ENCODE peak calls at places on chromosomes 4 and X, in four cellular contexts. One of them, this sample, is unnamed.

GRCh38 chr4:64250061-64250460 is 159.2 kb downstream of the TECRL start:
- DNase-seq in K562: no peak
- DNase-seq in HepG2: no peak
- DNase-seq in A549: no peak
- DNase-seq in this sample: no peak

GRCh38 chrX:110477593-110478228 is 119.1 kb downstream of the RTL9 start:
- DNase-seq in K562: no peak
- DNase-seq in A549: no peak
- DNase-seq in HepG2: no peak
- DNase-seq in this sample: no peak

GRCh38 chr4:5808081-5808741 is 84.7 kb downstream of the CRMP1 start:
- DNase-seq in A549: no peak
- DNase-seq in K562: no peak
- DNase-seq in HepG2: no peak
- DNase-seq in this sample: no peak

GRCh38 chr4:5751918-5752802 is 41.2 kb downstream of the EVC start:
- DNase-seq in HepG2: no peak
- DNase-seq in A549: no peak
- DNase-seq in K562: no peak
- DNase-seq in this sample: peak; percentile 73

GRCh38 chr4:26015133-26015651 is 101.2 kb downstream of the SMIM20 start:
- DNase-seq in A549: no peak
- DNase-seq in HepG2: no peak
- DNase-seq in K562: no peak
- DNase-seq in this sample: no peak

GRCh38 chr4:137531951-137532868 is at the start of gene PCDH18:
- DNase-seq in K562: no peak
- DNase-seq in HepG2: no peak
- DNase-seq in A549: no peak
- DNase-seq in this sample: peak; percentile 77

GRCh38 chr4:160129439-160129838 is 1026.6 kb downstream of the RAPGEF2 start:
- DNase-seq in K562: no peak
- DNase-seq in HepG2: no peak
- DNase-seq in A549: peak; percentile 27
- DNase-seq in this sample: no peak

GRCh38 chrX:56797966-56798711 is 69.1 kb downstream of the NBDY start:
- DNase-seq in HepG2: no peak
- DNase-seq in A549: no peak
- DNase-seq in K562: no peak
- DNase-seq in this sample: no peak

GRCh38 chrX:153495362-153495751 is 577 bp downstream of the BGN start:
- DNase-seq in HepG2: no peak
- DNase-seq in K562: no peak
- DNase-seq in A549: no peak
- DNase-seq in this sample: no peak

GRCh38 chrX:112704226-112704625 is 24.5 kb upstream of the LHFPL1 start:
- DNase-seq in A549: no peak
- DNase-seq in HepG2: no peak
- DNase-seq in K562: no peak
- DNase-seq in this sample: no peak

GRCh38 chr4:6115342-6115741 is 85.0 kb downstream of the JAKMIP1 start:
- DNase-seq in K562: no peak
- DNase-seq in HepG2: no peak
- DNase-seq in A549: no peak
- DNase-seq in this sample: no peak

GRCh38 chrX:82161195-82161594 is 959.3 kb downstream of the SH3BGRL start:
- DNase-seq in A549: no peak
- DNase-seq in K562: no peak
- DNase-seq in HepG2: no peak
- DNase-seq in this sample: no peak

GRCh38 chr4:187606581-187606980 is 389.0 kb upstream of the ZFP42 start:
- DNase-seq in A549: peak; percentile 54
- DNase-seq in K562: peak; percentile 37
- DNase-seq in HepG2: peak; percentile 50
- DNase-seq in this sample: peak; percentile 48

GRCh38 chr4:53956053-53956452 is 108.4 kb downstream of the CHIC2 start:
- DNase-seq in K562: no peak
- DNase-seq in HepG2: no peak
- DNase-seq in A549: no peak
- DNase-seq in this sample: no peak

GRCh38 chr4:53956454-53956853 is 108.0 kb downstream of the CHIC2 start:
- DNase-seq in A549: no peak
- DNase-seq in K562: no peak
- DNase-seq in HepG2: no peak
- DNase-seq in this sample: no peak

DNA sequence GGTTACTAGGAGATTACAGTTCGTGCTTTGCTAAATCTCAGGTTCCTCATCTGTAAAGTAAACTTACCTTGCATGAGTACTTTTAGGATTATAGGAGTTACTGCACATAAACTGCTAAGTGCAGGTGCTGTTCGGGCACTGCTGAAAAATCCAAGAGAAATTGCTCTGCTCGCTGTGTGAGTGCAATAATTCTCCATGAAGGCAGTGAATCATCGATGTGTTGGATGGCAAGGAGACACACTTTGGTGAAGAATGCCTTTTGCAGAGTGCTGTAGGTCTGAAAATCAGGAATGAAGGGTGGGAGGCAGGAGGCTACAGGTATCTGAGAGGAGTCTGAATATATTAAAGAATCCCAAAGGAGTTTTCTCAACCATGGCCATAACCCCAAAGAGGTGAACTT is 113.0 kb downstream of the CHIC2 start:
- DNase-seq in K562: no peak
- DNase-seq in HepG2: no peak
- DNase-seq in A549: no peak
- DNase-seq in this sample: no peak
- TF ChIP-seq HMGXB4 in K562: no peak
- TF ChIP-seq HMGXB4 in HepG2: no peak
- TF ChIP-seq HMGXB4 in A549: no peak
- TF ChIP-seq HMGXB4 in this sample: no peak

GRCh38 chr4:73693816-73694215 is 46.6 kb upstream of the CXCL8 start:
- DNase-seq in A549: no peak
- DNase-seq in K562: no peak
- DNase-seq in HepG2: no peak
- DNase-seq in this sample: no peak
- TF ChIP-seq HMGXB4 in A549: no peak
- TF ChIP-seq HMGXB4 in K562: no peak
- TF ChIP-seq HMGXB4 in HepG2: no peak
- TF ChIP-seq HMGXB4 in this sample: no peak

GRCh38 chr4:124804584-124804983 is 92.1 kb upstream of the ANKRD50 start:
- DNase-seq in HepG2: no peak
- DNase-seq in A549: no peak
- DNase-seq in K562: no peak
- DNase-seq in this sample: no peak
- TF ChIP-seq HMGXB4 in HepG2: no peak
- TF ChIP-seq HMGXB4 in A549: no peak
- TF ChIP-seq HMGXB4 in K562: no peak
- TF ChIP-seq HMGXB4 in this sample: no peak

GRCh38 chr4:40948017-40948416 is 198.3 kb downstream of the NSUN7 start:
- DNase-seq in K562: no peak
- DNase-seq in HepG2: no peak
- DNase-seq in A549: no peak
- DNase-seq in this sample: no peak

GRCh38 chr4:40953253-40954118 is 203.7 kb downstream of the NSUN7 start:
- DNase-seq in K562: no peak
- DNase-seq in HepG2: no peak
- DNase-seq in A549: no peak
- DNase-seq in this sample: no peak

GRCh38 chr4:40952672-40953071 is 202.9 kb downstream of the NSUN7 start:
- DNase-seq in K562: no peak
- DNase-seq in A549: no peak
- DNase-seq in HepG2: no peak
- DNase-seq in this sample: no peak

GRCh38 chr4:40946652-40947051 is 196.9 kb downstream of the NSUN7 start:
- DNase-seq in A549: no peak
- DNase-seq in K562: no peak
- DNase-seq in HepG2: no peak
- DNase-seq in this sample: no peak

DNA sequence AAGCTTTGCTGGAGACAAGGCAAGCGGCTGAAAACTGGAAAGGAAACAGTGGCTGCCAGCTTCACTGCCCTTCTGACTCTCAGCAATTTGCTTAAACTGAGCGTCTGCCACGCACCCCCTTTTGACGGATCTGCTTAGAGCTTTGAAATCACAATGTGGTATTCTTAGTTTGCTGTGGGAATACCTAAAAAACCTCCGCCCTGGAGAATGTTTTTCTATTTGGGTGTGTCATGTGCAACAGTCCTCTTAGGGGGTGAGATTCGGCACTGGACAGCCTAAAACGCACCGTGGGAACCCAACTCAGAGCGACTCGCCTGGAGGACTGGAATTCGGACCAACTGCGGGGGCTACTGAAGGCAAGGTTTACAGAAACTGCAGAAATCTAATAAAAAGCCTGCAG is 199.9 kb downstream of the NSUN7 start:
- DNase-seq in HepG2: no peak
- DNase-seq in K562: no peak
- DNase-seq in A549: no peak
- DNase-seq in this sample: no peak
- TF ChIP-seq HMGXB4 in HepG2: no peak
- TF ChIP-seq HMGXB4 in K562: no peak
- TF ChIP-seq HMGXB4 in A549: no peak
- TF ChIP-seq HMGXB4 in this sample: no peak

DNA sequence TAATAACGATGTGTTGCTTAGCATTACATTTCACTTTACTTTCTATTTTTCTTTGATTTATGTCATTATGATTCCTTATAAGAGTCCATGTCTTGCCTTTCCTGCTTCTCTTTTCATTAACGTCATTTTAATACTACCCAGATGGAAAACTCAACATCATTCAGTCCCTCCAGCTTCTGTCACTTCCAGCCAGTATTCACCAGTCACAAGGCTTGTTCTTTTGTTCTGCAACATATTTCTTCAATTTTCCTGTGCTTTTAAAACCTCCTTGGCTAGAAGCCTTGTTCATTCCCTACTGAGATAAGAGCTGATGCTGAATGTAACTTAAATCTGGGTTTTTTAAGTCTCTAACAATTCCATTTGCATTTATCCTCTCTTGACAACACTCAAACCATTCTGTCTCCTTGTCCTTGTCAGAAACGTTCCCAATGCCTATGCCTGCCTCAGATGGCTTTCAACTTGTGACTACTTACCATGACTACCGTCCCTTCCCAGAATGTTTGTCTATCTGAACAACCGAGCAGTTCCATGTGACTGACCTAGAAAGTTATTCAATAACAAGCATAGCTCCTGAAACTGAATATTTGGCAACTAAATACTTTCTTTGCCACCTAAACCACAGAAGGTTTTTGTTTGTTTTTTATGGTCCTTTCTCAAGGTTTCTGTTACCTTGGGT is 682.9 kb upstream of the GALNTL6 start:
- DNase-seq in HepG2: peak; percentile 1
- DNase-seq in K562: no peak
- DNase-seq in A549: no peak
- DNase-seq in this sample: no peak
- TF ChIP-seq HMGXB4 in HepG2: no peak
- TF ChIP-seq HMGXB4 in K562: no peak
- TF ChIP-seq HMGXB4 in A549: no peak
- TF ChIP-seq HMGXB4 in this sample: no peak

GRCh38 chr4:121360496-121360895 is 20.3 kb downstream of the QRFPR start:
- DNase-seq in A549: no peak
- DNase-seq in HepG2: no peak
- DNase-seq in K562: no peak
- DNase-seq in this sample: no peak

GRCh38 chr4:121353213-121353612 is 27.6 kb downstream of the QRFPR start:
- DNase-seq in A549: no peak
- DNase-seq in HepG2: no peak
- DNase-seq in K562: no peak
- DNase-seq in this sample: no peak

DNA sequence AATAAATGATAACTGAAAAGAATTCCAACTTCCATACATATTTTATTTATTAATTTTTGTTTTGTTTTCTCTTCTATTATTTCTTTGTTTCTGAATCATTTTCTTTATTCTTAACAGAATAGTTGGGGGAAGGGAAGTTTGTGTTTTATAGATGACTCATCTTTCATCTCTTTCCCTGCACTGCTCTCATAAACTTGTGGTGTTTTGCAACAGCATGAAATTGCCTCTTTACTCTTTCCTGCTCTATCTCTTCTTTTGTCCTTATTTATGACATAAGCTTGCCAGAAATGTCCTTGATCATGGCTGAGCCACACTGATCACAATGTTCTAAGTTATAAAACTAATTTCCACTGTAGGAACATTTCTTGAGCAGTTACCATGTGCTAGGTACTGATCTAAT is 22.3 kb downstream of the QRFPR start:
- DNase-seq in K562: no peak
- DNase-seq in HepG2: no peak
- DNase-seq in A549: no peak
- DNase-seq in this sample: no peak
- TF ChIP-seq HMGXB4 in K562: no peak
- TF ChIP-seq HMGXB4 in HepG2: no peak
- TF ChIP-seq HMGXB4 in A549: no peak
- TF ChIP-seq HMGXB4 in this sample: no peak

DNA sequence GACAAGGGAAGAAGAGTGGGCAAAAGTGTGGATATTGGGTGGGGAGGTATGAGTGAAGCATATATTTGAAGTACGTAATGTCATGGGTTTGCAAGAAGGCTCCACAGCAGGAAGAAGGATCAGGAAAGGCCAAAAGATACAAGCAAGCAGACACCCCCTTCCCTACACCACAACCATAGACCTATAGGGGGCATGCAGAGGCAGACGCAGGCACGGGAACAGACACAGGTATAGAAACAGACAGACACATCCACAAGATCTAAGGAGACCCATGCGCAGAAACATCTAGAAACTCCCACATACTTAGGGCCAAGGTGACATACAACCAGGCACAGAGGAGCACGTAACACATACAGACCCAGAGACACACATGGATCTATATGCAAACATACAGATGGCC is 14.3 kb downstream of the FGD1 start:
- DNase-seq in K562: peak; percentile 11
- DNase-seq in HepG2: no peak
- DNase-seq in A549: no peak
- DNase-seq in this sample: peak; percentile 23
- TF ChIP-seq HMGXB4 in K562: no peak
- TF ChIP-seq HMGXB4 in HepG2: no peak
- TF ChIP-seq HMGXB4 in A549: no peak
- TF ChIP-seq HMGXB4 in this sample: no peak

This sample was measured in WTC11.